ENCODE peak calls at places on chromosomes 13 and 19, in eight cellular contexts. X is adrenal gland; U is effector memory CD4-positive, alpha-beta T cell; O is left ventricle myocardium inferior; E is CD8-positive, alpha-beta memory T cell; L is cardiac muscle cell; S is right lobe of liver; D is endothelial cell of umbilical vein. N is an unnamed sample. For H3K4me1, the result is how much of the 10 kb centered on the place peaks cover.

GRCh38 chr19:46691948-46692347 is 25.0 kb downstream of the PRKD2 start:
- DNase-seq in D (no peak), U (no peak), O (no peak), L (no peak), S (no peak), X (no peak), E (no peak), N (no peak)

GRCh38 chr13:76225815-76226489 is 589.8 kb downstream of the LMO7 start:
- DNase-seq in X (no peak), O (peak), U (no peak), E (no peak), S (no peak), L (peak), D (no peak), N (no peak)

GRCh38 chr13:101144808-101145419 is 271.4 kb downstream of the NALCN start:
- DNase-seq in O (no peak), X (peak), L (peak), E (peak), S (no peak), D (peak), U (no peak), N (no peak)

GRCh38 chr19:32870154-32870573 is 597 bp upstream of the SLC7A9 start:
- DNase-seq in O (no peak), S (peak), E (no peak), U (no peak), X (no peak), D (no peak), L (no peak), N (no peak)

GRCh38 chr13:49418206-49418605 is 25.7 kb downstream of the CAB39L start:
- DNase-seq in O (no peak), X (no peak), U (no peak), E (no peak), D (no peak), L (no peak), S (no peak), N (no peak)

GRCh38 chr19:7442423-7442822 is 46.4 kb downstream of the PEX11G start:
- DNase-seq in L (no peak), E (no peak), O (peak), D (no peak), U (no peak), S (no peak), X (peak), N (no peak)

GRCh38 chr13:26112843-26113242 is 61.0 kb upstream of the SHISA2 start:
- DNase-seq in O (no peak), S (no peak), D (no peak), L (no peak), U (no peak), X (no peak), E (no peak), N (no peak)

GRCh38 chr19:4007836-4008539 is 452 bp downstream of the PIAS4 start:
- DNase-seq in S (no peak), X (peak), U (no peak), D (peak), O (no peak), L (peak), E (no peak), N (no peak)

GRCh38 chr19:11612816-11613511 is 15.7 kb downstream of the ZNF627 start:
- DNase-seq in L (no peak), D (no peak), U (no peak), E (no peak), O (no peak), S (no peak), X (no peak), N (no peak)

GRCh38 chr19:40800339-40800996 is 1.5 kb downstream of the EGLN2 start:
- DNase-seq in O (no peak), L (no peak), U (no peak), D (no peak), S (no peak), E (peak), X (no peak), N (no peak)

GRCh38 chr13:92221916-92222315 is 823.5 kb downstream of the GPC5 start:
- DNase-seq in O (no peak), X (no peak), S (no peak), E (no peak), D (no peak), L (no peak), U (no peak), N (no peak)

GRCh38 chr19:21158523-21159135 is 16.8 kb downstream of the ZNF431 start:
- DNase-seq in L (no peak), S (no peak), X (peak), D (no peak), U (no peak), E (no peak), O (no peak), N (no peak)

GRCh38 chr13:110012102-110012739 is 225.8 kb upstream of the IRS2 start:
- DNase-seq in X (no peak), E (no peak), D (peak), S (no peak), L (no peak), U (no peak), O (no peak), N (no peak)

GRCh38 chr13:114024603-114025431 is 50.9 kb upstream of the C13orf46 start:
- DNase-seq in L (no peak), O (no peak), D (no peak), X (no peak), S (no peak), E (no peak), U (no peak), N (no peak)

GRCh38 chr13:21986602-21987001 is 315.7 kb downstream of the FGF9 start:
- DNase-seq in S (no peak), D (no peak), O (peak), E (no peak), L (no peak), X (peak), U (no peak), N (peak)

GRCh38 chr13:94168784-94169512 is 310.5 kb downstream of the DCT start:
- DNase-seq in D (no peak), E (no peak), L (no peak), U (no peak), X (no peak), S (no peak), O (no peak), N (no peak)

GRCh38 chr19:15779756-15780476 is 7.5 kb upstream of the OR10H5 start:
- DNase-seq in X (peak), D (no peak), E (no peak), S (peak), U (no peak), L (no peak), O (peak), N (peak)

GRCh38 chr13:99663185-99663825 is 162.0 kb downstream of the TM9SF2 start:
- DNase-seq in X (no peak), U (no peak), E (no peak), L (no peak), D (no peak), O (no peak), S (no peak), N (no peak)

GRCh38 chr19:18865973-18866799 is 29.8 kb downstream of the CERS1 start:
- DNase-seq in O (peak), L (peak), D (peak), U (peak), X (peak), S (peak), E (peak), N (peak)

GRCh38 chr19:2557093-2557440 is 81.1 kb downstream of the GADD45B start:
- DNase-seq in L (no peak), U (no peak), X (no peak), O (peak), S (no peak), E (no peak), D (no peak), N (no peak)

GRCh38 chr13:21967871-21968270 is 297.0 kb downstream of the FGF9 start:
- DNase-seq in S (no peak), U (no peak), E (no peak), X (no peak), L (no peak), O (no peak), D (no peak), N (no peak)

GRCh38 chr19:18780081-18780480 is 11.0 kb downstream of the COMP start:
- DNase-seq in S (no peak), L (no peak), E (no peak), D (no peak), O (no peak), U (no peak), X (no peak), N (no peak)

GRCh38 chr19:47752440-47753211 is 7.3 kb downstream of the NOP53 start:
- DNase-seq in E (no peak), U (no peak), S (no peak), D (no peak), O (no peak), X (no peak), L (no peak), N (no peak)
- H3K4me3 ChIP-seq in E (no peak), U (no peak), S (no peak), D (no peak), O (no peak), X (no peak), L (no peak), N (no peak)

DNA sequence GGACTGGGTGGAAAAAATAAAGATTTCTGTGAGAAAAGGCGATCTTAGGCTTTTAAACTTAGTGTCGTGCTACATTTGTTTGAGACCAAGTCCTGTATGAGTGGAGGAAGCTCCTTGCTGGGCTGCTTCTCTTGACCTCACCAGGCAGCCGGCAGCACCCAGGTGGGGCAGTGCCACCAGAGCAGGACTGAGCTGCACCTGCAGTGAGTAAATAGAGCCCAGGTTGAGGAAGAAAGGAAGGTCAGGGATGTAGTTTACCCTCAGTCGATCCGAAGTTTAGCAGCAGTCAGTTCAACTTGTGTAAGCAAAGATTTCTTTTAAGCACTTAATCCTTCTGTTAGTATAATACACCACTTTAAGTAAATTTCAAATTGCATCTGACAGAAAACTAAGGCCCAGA is 13.6 kb downstream of the HNRNPM start:
- DNase-seq in S (no peak), O (no peak), X (no peak), L (no peak), D (no peak), U (no peak), E (no peak), N (peak)
- H3K4me1 ChIP-seq in S (under half), O (half or more), X (half or more), L (under half), D (under half), U (under half), E (half or more), N (half or more)

DNA sequence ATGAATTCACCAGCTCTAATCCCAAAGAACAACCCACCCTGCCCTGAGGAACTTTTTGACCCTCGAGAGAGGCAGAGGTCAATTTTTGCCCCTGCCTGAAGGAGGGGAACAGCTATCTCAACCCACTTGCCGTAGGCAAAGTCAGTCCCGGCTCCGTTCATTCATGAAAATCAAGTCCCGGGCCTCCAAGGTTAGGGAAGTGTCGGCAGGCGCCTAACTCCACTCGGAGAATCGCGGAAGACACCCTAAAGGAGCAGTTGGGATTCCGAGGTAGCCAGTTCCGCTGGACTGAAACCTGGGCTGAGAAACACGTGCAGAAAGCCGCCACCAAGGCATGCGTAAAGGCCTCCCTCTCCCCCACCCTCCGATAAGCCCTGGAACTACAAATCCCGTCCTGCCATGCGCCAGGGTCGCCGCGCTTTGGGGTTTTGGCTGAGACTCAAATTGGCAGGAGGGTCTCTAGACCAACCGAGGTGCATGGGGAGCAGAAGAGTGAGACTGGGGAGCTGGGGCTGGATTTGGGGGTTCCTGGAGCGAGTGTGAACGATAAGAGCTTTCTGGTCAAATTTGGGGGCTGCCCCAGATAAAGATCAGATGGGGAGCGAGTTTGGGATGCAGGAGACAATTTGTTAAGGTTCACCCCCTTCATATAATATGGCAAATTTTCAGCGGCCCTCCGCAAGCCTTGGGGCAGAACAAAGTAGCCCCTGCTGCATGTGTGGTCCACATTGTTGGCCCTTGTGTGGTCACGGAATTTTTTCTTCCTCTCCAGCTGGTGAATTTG is at the start of gene TNPO2:
- DNase-seq in L (peak), D (peak), O (peak), U (peak), S (peak), X (peak), E (peak), N (peak)
- H3K4me3 ChIP-seq in L (peak), D (peak), O (peak), U (peak), S (peak), X (no peak), E (peak), N (peak)

DNA sequence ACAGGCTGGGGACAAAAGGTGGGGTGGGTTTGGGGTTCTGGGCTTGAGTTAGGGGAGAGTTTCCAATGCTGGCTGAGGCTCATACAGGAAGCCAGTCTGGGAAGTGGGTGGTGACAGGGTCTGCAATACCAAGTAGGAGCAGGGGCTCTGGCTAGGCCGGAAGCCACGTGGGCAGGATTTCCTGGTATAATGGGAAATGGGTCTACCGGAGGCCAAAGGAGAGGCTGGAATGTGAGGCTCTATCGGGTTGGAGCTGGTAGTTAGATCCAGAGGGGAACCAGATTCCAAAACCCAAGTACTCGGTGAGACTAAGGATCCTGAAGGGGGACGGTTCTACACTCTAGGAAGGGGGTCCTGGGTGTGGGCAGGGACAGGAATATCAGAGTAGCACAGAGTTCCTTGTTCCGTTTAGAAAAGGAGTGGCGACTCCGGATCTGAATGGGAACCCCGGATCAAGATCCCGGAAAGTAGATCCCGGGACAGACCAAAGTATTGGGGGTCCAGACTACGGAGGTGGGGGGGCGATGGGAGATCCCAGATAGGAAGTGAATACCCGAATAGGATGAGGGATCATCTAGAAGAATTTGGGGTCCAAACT is 802 bp downstream of the CDC37 start:
- DNase-seq in X (peak), O (peak), U (no peak), D (peak), E (no peak), L (no peak), S (peak), N (no peak)
- H3K4me1 ChIP-seq in X (under half), O (half or more), U (under half), D (under half), E (half or more), L (under half), S (under half), N (under half)

GRCh38 chr19:13018037-13018914 is 23.0 kb downstream of the NFIX start:
- DNase-seq in L (no peak), X (peak), D (peak), U (no peak), S (no peak), E (no peak), O (peak), N (no peak)
- H3K4me3 ChIP-seq in L (no peak), X (no peak), D (no peak), U (no peak), S (no peak), E (no peak), O (peak), N (no peak)

GRCh38 chr13:51623473-51623872 is 39.2 kb downstream of the WDFY2 start:
- DNase-seq in X (no peak), U (no peak), S (no peak), D (no peak), L (no peak), E (no peak), O (no peak), N (no peak)
- H3K4me1 ChIP-seq in X (half or more), U (under half), S (under half), D (under half), L (under half), E (under half), O (half or more), N (under half)

DNA sequence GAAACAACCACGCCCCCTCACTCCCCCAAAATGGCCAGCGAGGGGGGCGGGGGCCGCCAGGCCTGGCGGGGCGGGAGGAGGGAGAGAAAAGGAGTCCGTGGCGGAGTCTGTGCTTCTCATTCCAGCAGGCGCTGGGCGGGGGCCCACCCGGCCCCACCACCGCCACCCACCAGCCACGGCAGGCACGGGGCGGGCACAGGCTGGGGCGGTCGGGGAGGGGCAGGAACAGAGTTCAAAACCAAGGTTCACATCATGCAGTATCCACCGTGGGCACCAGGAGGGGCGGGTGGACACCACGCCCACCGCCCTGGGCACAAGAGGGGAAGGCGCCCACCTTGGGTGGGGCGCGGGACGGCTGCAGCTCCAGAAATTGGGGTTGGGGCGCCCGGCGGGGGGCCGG is 12.8 kb downstream of the DPF1 start:
- DNase-seq in E (no peak), U (no peak), S (no peak), D (no peak), X (no peak), L (no peak), O (no peak), N (no peak)
- H3K4me3 ChIP-seq in E (no peak), U (no peak), S (no peak), D (no peak), X (no peak), L (no peak), O (peak), N (no peak)